ENCODE peak calls at places on chromosomes 2 and 18, in ten cellular contexts. U is thoracic aorta; G is A549; R is fibroblast of lung; I is CD4-positive, CD25-positive, alpha-beta regulatory T cell; A is BJ; S is trophoblast cell; K is psoas muscle; D is vagina; T is epithelial cell of esophagus. P is an unnamed sample.

GRCh38 chr18:45482286-45482685 is 133.0 kb upstream of the SLC14A2 start:
- DNase-seq in S (no peak), G (no peak), K (no peak), A (no peak), D (no peak), U (no peak), T (no peak), I (no peak), R (peak), P (peak)

GRCh38 chr18:39647627-39648502 is 2082.3 kb upstream of the CELF4 start:
- DNase-seq in I (no peak), K (no peak), A (peak), G (no peak), T (peak), R (peak), S (no peak), D (no peak), U (no peak), P (peak)

GRCh38 chr2:189267925-189268579 is 88.5 kb upstream of the COL5A2 start:
- DNase-seq in R (peak), S (no peak), K (no peak), G (no peak), U (no peak), T (no peak), I (no peak), D (no peak), A (peak), P (peak)

GRCh38 chr2:174607989-174608865 is 10.6 kb upstream of the WIPF1 start:
- DNase-seq in K (no peak), R (no peak), U (no peak), A (no peak), G (no peak), D (no peak), I (no peak), T (no peak), S (no peak), P (no peak)

GRCh38 chr2:134283701-134284100 is 29.8 kb downstream of the MGAT5 start:
- DNase-seq in S (no peak), U (no peak), I (no peak), A (no peak), R (no peak), G (no peak), K (no peak), T (no peak), D (no peak), P (no peak)

GRCh38 chr2:137975280-137976271 is 11.3 kb downstream of the HNMT start:
- DNase-seq in A (no peak), D (no peak), K (no peak), U (no peak), I (no peak), R (no peak), G (no peak), T (peak), S (no peak), P (no peak)

GRCh38 chr2:69945447-69945846 is 16.0 kb downstream of the ASPRV1 start:
- DNase-seq in S (no peak), A (no peak), D (no peak), U (no peak), R (no peak), K (no peak), I (no peak), T (peak), G (no peak), P (no peak)

GRCh38 chr18:76349067-76349715 is 145.9 kb downstream of the ZNF516 start:
- DNase-seq in G (peak), A (no peak), U (no peak), T (peak), K (peak), S (peak), R (peak), I (peak), D (peak), P (peak)

GRCh38 chr2:16178551-16179130 is 238.3 kb downstream of the MYCN start:
- DNase-seq in T (no peak), R (no peak), G (no peak), K (no peak), U (no peak), A (no peak), S (no peak), D (no peak), I (no peak), P (no peak)

GRCh38 chr18:76847926-76848325 is 25.6 kb downstream of the ZNF236 start:
- DNase-seq in G (no peak), D (no peak), I (no peak), R (no peak), K (no peak), A (no peak), T (no peak), S (peak), U (no peak), P (no peak)

GRCh38 chr2:203811491-203812221 is 55.9 kb upstream of the CTLA4 start:
- DNase-seq in T (peak), I (peak), A (peak), G (peak), S (peak), K (peak), D (no peak), U (peak), R (peak), P (peak)

GRCh38 chr2:2935445-2936149 is 442.0 kb downstream of the EIPR1 start:
- DNase-seq in G (no peak), D (no peak), I (no peak), T (no peak), U (no peak), K (no peak), A (no peak), R (no peak), S (no peak), P (no peak)

GRCh38 chr2:30679416-30680088 is 127.7 kb downstream of the CAPN13 start:
- DNase-seq in S (peak), K (no peak), G (no peak), U (no peak), R (peak), D (peak), I (no peak), A (no peak), T (peak), P (peak)

GRCh38 chr18:78873916-78874505 is 105.6 kb upstream of the SALL3 start:
- DNase-seq in I (no peak), G (no peak), U (no peak), A (no peak), T (no peak), R (peak), S (no peak), K (no peak), D (no peak), P (no peak)

GRCh38 chr18:58862851-58863538 is 1.7 kb upstream of the ZNF532 start:
- DNase-seq in R (peak), I (peak), K (peak), D (no peak), A (no peak), S (no peak), T (peak), U (no peak), G (peak), P (peak)

GRCh38 chr2:12014088-12014960 is 267.9 kb downstream of the LPIN1 start:
- DNase-seq in D (no peak), A (peak), S (no peak), K (no peak), I (no peak), R (peak), G (no peak), U (no peak), T (no peak), P (peak)

GRCh38 chr2:234917245-234917975 is 34.4 kb upstream of the SH3BP4 start:
- DNase-seq in I (no peak), D (no peak), R (peak), T (no peak), A (no peak), G (no peak), U (no peak), K (no peak), S (no peak), P (peak)

GRCh38 chr2:157418215-157418614 is 25.7 kb downstream of the CYTIP start:
- DNase-seq in U (no peak), D (no peak), A (no peak), K (no peak), G (no peak), R (no peak), I (peak), T (no peak), S (no peak), P (no peak)

DNA sequence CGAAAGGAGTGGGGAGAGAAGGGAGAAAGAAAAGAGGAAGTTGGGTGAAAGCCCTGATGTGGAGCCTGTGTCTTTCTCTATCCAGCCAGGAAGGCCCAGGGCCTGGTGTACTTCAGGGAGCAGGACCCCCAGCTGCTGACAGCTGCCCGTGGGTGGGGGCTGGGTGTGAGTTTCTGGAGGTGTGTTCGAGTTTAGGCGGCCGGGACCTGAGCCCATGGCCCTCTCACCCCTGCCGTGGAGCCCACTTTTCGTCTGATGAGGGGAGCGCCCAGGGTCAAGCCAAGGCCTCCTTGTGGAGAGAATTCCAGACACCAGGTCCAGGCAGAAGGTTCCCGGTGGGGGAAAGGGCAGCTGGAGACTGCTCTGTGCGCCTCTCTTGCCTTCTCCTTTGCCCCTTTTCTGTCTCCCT is 2.2 kb downstream of the SIX3 start:
- DNase-seq in T (no peak), S (no peak), I (no peak), R (no peak), K (no peak), A (no peak), D (no peak), U (no peak), G (no peak), P (no peak)
- H3K4me3 ChIP-seq in T (no peak), S (no peak), I (no peak), R (no peak), K (no peak), A (no peak), D (no peak), U (peak), G (no peak), P (no peak)

GRCh38 chr2:239195318-239195871 is 205.4 kb downstream of the HDAC4 start:
- DNase-seq in D (no peak), K (no peak), I (no peak), A (no peak), S (no peak), G (no peak), R (peak), T (no peak), U (no peak), P (no peak)

GRCh38 chr2:239198221-239198620 is 202.6 kb downstream of the HDAC4 start:
- DNase-seq in G (no peak), S (no peak), D (no peak), U (no peak), R (no peak), T (no peak), A (no peak), K (peak), I (no peak), P (no peak)

GRCh38 chr2:239195992-239196391 is 204.8 kb downstream of the HDAC4 start:
- DNase-seq in R (no peak), D (no peak), I (no peak), A (no peak), U (no peak), T (no peak), G (no peak), K (no peak), S (no peak), P (no peak)

GRCh38 chr2:239197146-239197545 is 203.7 kb downstream of the HDAC4 start:
- DNase-seq in U (no peak), S (no peak), K (no peak), I (no peak), R (no peak), A (no peak), G (no peak), T (no peak), D (no peak), P (no peak)

GRCh38 chr2:239196474-239197021 is 204.3 kb downstream of the HDAC4 start:
- DNase-seq in T (no peak), I (no peak), D (no peak), G (no peak), K (peak), U (no peak), S (no peak), R (no peak), A (no peak), P (no peak)
- H3K4me3 ChIP-seq in T (no peak), I (no peak), D (no peak), G (no peak), K (no peak), U (no peak), S (no peak), R (no peak), A (no peak), P (no peak)

DNA sequence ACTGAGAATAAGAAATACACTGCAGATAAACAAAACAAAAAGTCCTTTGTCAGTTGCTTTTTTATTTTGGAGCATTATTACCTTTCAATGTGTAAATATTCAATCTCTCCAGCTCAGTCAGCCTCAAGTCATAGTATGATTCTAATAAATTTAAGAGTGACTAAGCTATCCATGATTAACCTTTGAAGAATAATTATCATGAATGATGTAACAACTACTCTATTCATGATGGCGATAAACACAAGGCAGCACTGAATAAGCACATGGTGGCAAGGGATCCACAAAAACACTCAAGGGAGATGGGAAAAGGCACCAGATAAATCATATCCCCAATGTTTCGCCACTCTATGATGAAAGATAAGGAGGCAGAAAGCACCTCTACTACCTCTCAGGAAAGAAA is 67.0 kb downstream of the MAP4K3 start:
- DNase-seq in R (peak), I (no peak), T (peak), G (no peak), K (no peak), U (no peak), A (no peak), D (no peak), S (no peak), P (peak)
- H3K4me3 ChIP-seq in R (no peak), I (no peak), T (no peak), G (no peak), K (no peak), U (no peak), A (no peak), D (no peak), S (no peak), P (no peak)

DNA sequence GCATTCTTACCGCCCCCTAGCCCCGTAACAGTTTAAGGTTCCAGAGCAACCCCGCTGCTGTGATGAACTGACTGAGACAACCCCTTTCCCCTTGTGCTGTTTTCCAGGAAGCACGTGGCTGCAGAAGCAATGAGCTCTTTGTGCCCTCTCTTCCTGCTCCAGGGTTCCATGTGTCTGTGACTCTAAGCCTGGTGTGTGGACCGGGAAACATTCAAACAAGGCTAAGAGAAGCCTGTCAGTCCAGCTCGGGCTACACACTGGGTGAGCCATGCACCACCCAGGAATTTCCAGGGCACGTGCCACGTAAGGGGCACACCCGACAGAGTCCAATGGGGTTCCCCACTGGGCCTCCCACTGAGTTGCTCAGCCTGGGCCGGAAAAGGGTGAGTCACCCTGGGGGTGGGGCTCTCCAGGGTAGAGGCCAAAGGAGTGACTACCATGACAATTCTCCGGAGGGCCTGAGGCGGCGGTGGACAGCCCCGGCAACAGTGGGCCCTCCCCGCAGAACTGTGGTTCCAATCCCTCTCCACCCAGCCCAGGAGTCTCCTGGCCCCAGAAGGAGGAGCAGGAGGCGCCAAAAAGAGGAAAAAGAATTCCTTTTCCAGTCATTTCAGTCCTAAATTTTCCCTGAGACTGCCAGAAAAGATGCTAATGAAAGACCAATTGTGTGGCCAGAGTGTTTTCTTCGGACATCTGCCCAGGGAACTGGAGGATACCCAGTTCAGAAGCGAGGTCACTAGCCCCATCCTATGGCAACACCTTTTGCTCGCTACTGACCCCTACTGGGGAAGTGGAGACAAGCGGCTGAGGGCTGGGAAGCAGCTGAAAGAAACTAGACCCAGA is 157.8 kb upstream of the SLC1A4 start:
- DNase-seq in U (peak), A (no peak), K (peak), I (peak), G (peak), D (peak), T (peak), S (peak), R (peak), P (peak)
- H3K4me3 ChIP-seq in U (peak), A (no peak), K (no peak), I (peak), G (peak), D (no peak), T (no peak), S (no peak), R (no peak), P (no peak)

GRCh38 chr2:950627-950992 is at the start of gene SNTG2:
- DNase-seq in A (no peak), U (no peak), K (peak), T (no peak), D (no peak), R (no peak), G (no peak), I (no peak), S (no peak), P (no peak)

GRCh38 chr2:949894-950626 is 589 bp upstream of the SNTG2 start:
- DNase-seq in T (no peak), S (no peak), G (no peak), D (no peak), I (no peak), K (no peak), U (no peak), R (no peak), A (no peak), P (no peak)

GRCh38 chr2:951224-952006 is 766 bp downstream of the SNTG2 start:
- DNase-seq in I (no peak), U (no peak), D (no peak), A (no peak), G (no peak), R (no peak), S (no peak), T (no peak), K (no peak), P (no peak)

GRCh38 chr2:946073-947005 is 4.3 kb upstream of the SNTG2 start:
- DNase-seq in I (no peak), K (no peak), R (no peak), T (no peak), S (no peak), G (no peak), D (no peak), A (no peak), U (no peak), P (no peak)

DNA sequence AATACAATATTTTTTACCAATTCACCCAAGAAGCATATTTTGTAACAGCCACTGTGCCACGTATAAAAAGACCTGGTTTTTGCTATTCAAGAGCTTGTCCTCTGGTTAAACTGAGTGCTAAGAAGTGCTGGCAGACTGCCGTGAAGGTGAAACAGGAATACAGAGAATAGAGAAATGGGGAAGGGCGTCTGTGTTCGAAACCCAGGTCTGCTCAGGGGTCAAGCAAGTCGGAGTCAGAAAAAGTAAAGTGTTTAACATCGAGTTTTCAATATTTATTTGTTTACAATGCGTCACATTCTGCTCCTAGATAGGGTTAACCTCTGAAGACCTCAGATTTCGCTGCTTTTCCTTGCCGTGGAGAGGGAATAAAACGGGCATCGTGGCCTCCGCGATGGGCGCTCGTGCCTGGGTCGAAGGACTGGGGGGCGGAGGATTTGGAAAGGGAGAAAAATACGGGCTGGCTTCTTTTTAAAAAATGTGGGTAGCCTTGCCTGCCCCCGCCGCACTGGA is 1.2 kb upstream of the SNTG2 start:
- DNase-seq in U (no peak), G (no peak), D (no peak), R (no peak), S (no peak), I (no peak), T (no peak), A (no peak), K (no peak), P (no peak)
- H3K4me3 ChIP-seq in U (peak), G (no peak), D (peak), R (no peak), S (no peak), I (no peak), T (peak), A (peak), K (peak), P (no peak)

GRCh38 chr18:13264091-13264777 is 45.7 kb downstream of the LDLRAD4 start:
- DNase-seq in D (no peak), A (no peak), S (no peak), G (no peak), K (no peak), T (no peak), U (no peak), I (no peak), R (peak), P (no peak)
- H3K4me3 ChIP-seq in D (no peak), A (no peak), S (no peak), G (no peak), K (no peak), T (no peak), U (no peak), I (no peak), R (no peak), P (no peak)

GRCh38 chr18:62718268-62718800 is 3.0 kb downstream of the PHLPP1 start:
- DNase-seq in G (no peak), D (no peak), I (no peak), A (no peak), S (no peak), R (peak), T (no peak), U (no peak), K (no peak), P (no peak)
- H3K4me3 ChIP-seq in G (peak), D (no peak), I (peak), A (no peak), S (no peak), R (peak), T (peak), U (peak), K (peak), P (peak)